ENCODE peak calls at places on chromosomes 16 and 17, in five cellular contexts. H is HCT116, V is thoracic aorta, W is cardiac fibroblast, U is tibial nerve. D is an unnamed sample.

GRCh38 chr16:20910781-20911321 is 10.3 kb downstream of the LYRM1 start:
- DNase-seq in H (peak), V (no peak), W (peak), U (no peak), D (no peak)

GRCh38 chr17:53127331-53127730 is 695.4 kb upstream of the KIF2B start:
- DNase-seq in H (no peak), V (no peak), W (no peak), U (no peak), D (no peak)

GRCh38 chr17:12422632-12423031 is 243.1 kb upstream of the MYOCD start:
- DNase-seq in H (no peak), V (no peak), W (no peak), U (no peak), D (no peak)

GRCh38 chr16:68453816-68454215 is 5.5 kb upstream of the SMPD3 start:
- DNase-seq in H (no peak), V (no peak), W (no peak), U (no peak), D (no peak)

GRCh38 chr17:72558971-72559476 is 438.2 kb downstream of the SOX9 start:
- DNase-seq in H (no peak), V (no peak), W (no peak), U (no peak), D (no peak)

GRCh38 chr16:56673916-56674315 is 4.3 kb downstream of the MT1H start:
- DNase-seq in H (no peak), V (no peak), W (peak), U (no peak), D (peak)

GRCh38 chr17:60766778-60767190 is 89.1 kb downstream of the BCAS3 start:
- DNase-seq in H (no peak), V (no peak), W (no peak), U (no peak), D (no peak)

GRCh38 chr17:57606111-57606875 is 138.8 kb downstream of the CCDC182 start:
- DNase-seq in H (no peak), V (no peak), W (no peak), U (no peak), D (no peak)

GRCh38 chr17:28716740-28717577 is 709 bp downstream of the RAB34 start:
- DNase-seq in H (no peak), V (no peak), W (peak), U (no peak), D (no peak)

GRCh38 chr16:78430281-78430680 is 330.8 kb downstream of the WWOX start:
- DNase-seq in H (no peak), V (no peak), W (no peak), U (no peak), D (no peak)

GRCh38 chr16:55955845-55956244 is 80.7 kb upstream of the CES5A start:
- DNase-seq in H (no peak), V (no peak), W (no peak), U (no peak), D (no peak)

GRCh38 chr17:79803997-79804855 is 7.3 kb upstream of the CBX8 start:
- DNase-seq in H (no peak), V (no peak), W (no peak), U (no peak), D (no peak)

GRCh38 chr17:74852237-74853047 is 7.2 kb downstream of the GRIN2C start:
- DNase-seq in H (peak), V (no peak), W (no peak), U (no peak), D (peak)

GRCh38 chr17:53570731-53571130 is 252.0 kb upstream of the KIF2B start:
- DNase-seq in H (no peak), V (no peak), W (no peak), U (no peak), D (no peak)

GRCh38 chr17:13004336-13004735 is 13.5 kb downstream of the ELAC2 start:
- DNase-seq in H (no peak), V (no peak), W (no peak), U (no peak), D (no peak)

GRCh38 chr16:85204242-85205010 is 92.2 kb upstream of the CIBAR2 start:
- DNase-seq in H (no peak), V (no peak), W (peak), U (no peak), D (no peak)

GRCh38 chr17:64269687-64270649 is 6.9 kb upstream of the TEX2 start:
- DNase-seq in H (no peak), V (no peak), W (no peak), U (no peak), D (no peak)

GRCh38 chr17:19345486-19346350 is 16.8 kb downstream of the B9D1 start:
- DNase-seq in H (no peak), V (no peak), W (no peak), U (no peak), D (no peak)

GRCh38 chr17:80437532-80437931 is 22.6 kb downstream of the ENDOV start:
- DNase-seq in H (no peak), V (no peak), W (no peak), U (no peak), D (no peak)

GRCh38 chr16:23781176-23781575 is 26.4 kb downstream of the CHP2 start:
- DNase-seq in H (no peak), V (no peak), W (no peak), U (no peak), D (no peak)

GRCh38 chr17:60601443-60602384 is 1.7 kb downstream of the PPM1D start:
- DNase-seq in H (peak), V (no peak), W (peak), U (no peak), D (peak)

GRCh38 chr16:69720822-69721430 is 5.4 kb downstream of the NQO1 start:
- DNase-seq in H (no peak), V (no peak), W (no peak), U (no peak), D (no peak)

GRCh38 chr16:82061861-82062525 is 26.9 kb downstream of the HSD17B2 start:
- DNase-seq in H (peak), V (no peak), W (peak), U (no peak), D (no peak)

GRCh38 chr17:35784895-35785294 is 10.5 kb downstream of the MMP28 start:
- DNase-seq in H (no peak), V (no peak), W (no peak), U (no peak), D (no peak)

GRCh38 chr17:81959362-81960129 is 1.4 kb downstream of the NOTUM start:
- DNase-seq in H (no peak), V (no peak), W (peak), U (peak), D (peak)

GRCh38 chr16:6023449-6023848 is 925.9 kb upstream of the EEF2KMT start:
- DNase-seq in H (no peak), V (no peak), W (no peak), U (no peak), D (no peak)

GRCh38 chr17:351875-352420 is 659 bp downstream of the RPH3AL start:
- DNase-seq in H (no peak), V (no peak), W (no peak), U (no peak), D (no peak)

GRCh38 chr16:8675183-8676159 is 1.1 kb downstream of the ABAT start:
- DNase-seq in H (no peak), V (no peak), W (no peak), U (no peak), D (no peak)

GRCh38 chr16:53901396-53901795 is 197.4 kb downstream of the FTO start:
- DNase-seq in H (no peak), V (no peak), W (no peak), U (no peak), D (no peak)

GRCh38 chr17:81851423-81851822 is 8.9 kb downstream of the P4HB start:
- DNase-seq in H (no peak), V (no peak), W (no peak), U (no peak), D (no peak)

GRCh38 chr17:17494499-17495447 is 1.4 kb downstream of the RASD1 start:
- DNase-seq in H (no peak), V (no peak), W (peak), U (no peak), D (no peak)

GRCh38 chr16:4733747-4734062 is 366 bp downstream of the ANKS3 start:
- DNase-seq in H (no peak), V (no peak), W (no peak), U (no peak), D (peak)

GRCh38 chr16:53087101-53087500 is 32.3 kb downstream of the CHD9 start:
- DNase-seq in H (no peak), V (no peak), W (peak), U (no peak), D (no peak)

GRCh38 chr16:48622456-48623303 is 12.7 kb upstream of the N4BP1 start:
- DNase-seq in H (no peak), V (no peak), W (no peak), U (no peak), D (no peak)

GRCh38 chr16:70159355-70160348 is 13.9 kb upstream of the CLEC18C start:
- DNase-seq in H (no peak), V (no peak), W (no peak), U (no peak), D (peak)

GRCh38 chr17:34581446-34582184 is 2.2 kb downstream of the TMEM132E start:
- DNase-seq in H (no peak), V (no peak), W (no peak), U (no peak), D (no peak)

GRCh38 chr17:34579017-34579946 is at the start of gene TMEM132E:
- DNase-seq in H (no peak), V (peak), W (peak), U (no peak), D (no peak)

GRCh38 chr17:34578656-34579016 is 746 bp upstream of the TMEM132E start:
- DNase-seq in H (no peak), V (no peak), W (no peak), U (no peak), D (no peak)

GRCh38 chr17:34580685-34581445 is 1.5 kb downstream of the TMEM132E start:
- DNase-seq in H (no peak), V (no peak), W (no peak), U (no peak), D (no peak)

DNA sequence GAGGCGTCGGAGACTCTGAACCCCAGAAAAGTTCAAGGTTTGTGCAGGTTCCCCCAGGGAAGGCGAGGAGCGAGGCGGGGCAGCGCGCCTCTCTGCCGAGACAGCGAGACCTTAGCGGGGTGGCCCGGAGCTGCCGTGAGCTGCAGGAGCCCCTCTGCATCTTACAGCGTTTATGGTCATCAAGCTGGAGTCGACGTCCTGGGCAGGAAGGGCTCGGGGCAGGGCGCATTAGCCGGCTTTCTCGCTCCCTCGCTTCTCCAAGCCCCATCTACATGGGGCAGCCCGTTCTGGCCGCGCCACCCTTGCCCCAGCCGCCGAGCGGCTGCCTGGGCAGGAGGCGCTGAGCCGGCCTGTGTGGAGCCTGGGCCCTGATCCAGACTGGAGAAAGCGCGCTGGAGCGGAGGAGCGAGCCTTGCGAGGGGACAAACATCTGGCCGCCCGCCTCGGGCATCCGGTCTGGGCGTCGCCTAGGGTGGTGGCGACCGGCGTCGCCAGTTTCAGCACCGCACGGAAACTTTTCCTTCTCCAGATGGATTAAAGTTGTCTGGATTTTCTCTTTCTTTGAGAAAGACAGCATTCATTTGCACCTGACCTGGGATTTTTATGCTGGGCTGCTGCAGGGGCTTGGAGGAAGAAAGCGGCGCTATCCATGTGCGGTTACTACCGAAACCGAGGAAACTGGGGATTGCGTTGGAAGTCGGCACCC is 750 bp downstream of the TMEM132E start:
- DNase-seq in H (no peak), V (no peak), W (peak), U (no peak), D (no peak)
- H3K4me3 ChIP-seq in H (no peak), V (peak), W (no peak), U (peak), D (peak)

DNA sequence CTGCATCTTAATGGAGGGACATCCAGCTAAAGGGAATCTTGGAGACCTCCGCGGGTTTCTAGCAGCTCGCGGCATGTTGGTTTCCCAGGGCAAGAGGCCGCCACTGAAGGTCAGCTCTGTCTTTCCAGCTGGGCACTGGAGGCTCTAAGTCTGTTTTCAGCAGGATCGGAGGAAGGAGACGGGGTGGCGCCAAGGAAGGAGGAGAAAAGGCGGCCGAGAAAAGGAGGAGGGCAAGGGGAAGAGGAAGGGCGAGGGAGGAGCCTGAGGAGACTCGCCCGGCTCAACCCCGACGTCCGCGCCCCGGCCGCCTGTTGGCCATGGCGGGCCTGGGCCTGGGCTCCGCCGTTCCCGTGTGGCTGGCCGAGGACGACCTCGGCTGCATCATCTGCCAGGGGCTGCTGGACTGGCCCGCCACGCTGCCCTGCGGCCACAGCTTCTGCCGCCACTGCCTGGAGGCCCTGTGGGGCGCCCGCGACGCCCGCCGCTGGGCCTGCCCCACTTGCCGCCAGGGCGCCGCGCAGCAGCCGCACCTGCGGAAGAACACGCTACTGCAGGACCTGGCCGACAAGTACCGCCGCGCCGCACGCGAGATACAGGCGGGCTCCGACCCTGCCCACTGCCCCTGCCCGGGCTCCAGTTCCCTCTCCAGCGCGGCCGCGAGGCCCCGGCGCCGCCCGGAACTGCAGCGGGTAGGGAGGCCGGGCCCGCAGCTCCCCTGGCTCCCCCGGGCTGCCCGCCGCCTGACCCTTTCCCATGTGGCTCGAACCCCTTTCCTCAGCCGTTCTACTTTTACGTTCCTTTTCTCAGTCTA is at the start of gene RNF135:
- DNase-seq in H (peak), V (peak), W (peak), U (peak), D (peak)
- TF ChIP-seq CTCF in H (peak), V (peak), W (peak), U (peak), D (no peak)

GRCh38 chr17:4248504-4249277 is 15.1 kb downstream of the ANKFY1 start:
- DNase-seq in H (no peak), V (no peak), W (no peak), U (no peak), D (no peak)
- H3K4me3 ChIP-seq in H (no peak), V (peak), W (no peak), U (no peak), D (no peak)

GRCh38 chr17:40555296-40556190 is 9.7 kb downstream of the CCR7 start:
- DNase-seq in H (no peak), V (no peak), W (no peak), U (no peak), D (no peak)

GRCh38 chr17:40553694-40554534 is 11.4 kb downstream of the CCR7 start:
- DNase-seq in H (no peak), V (no peak), W (peak), U (peak), D (no peak)

GRCh38 chr17:40552806-40553693 is 12.2 kb downstream of the CCR7 start:
- DNase-seq in H (no peak), V (no peak), W (peak), U (no peak), D (no peak)

GRCh38 chr17:40556198-40556661 is 9.0 kb downstream of the CCR7 start:
- DNase-seq in H (no peak), V (no peak), W (no peak), U (no peak), D (no peak)

DNA sequence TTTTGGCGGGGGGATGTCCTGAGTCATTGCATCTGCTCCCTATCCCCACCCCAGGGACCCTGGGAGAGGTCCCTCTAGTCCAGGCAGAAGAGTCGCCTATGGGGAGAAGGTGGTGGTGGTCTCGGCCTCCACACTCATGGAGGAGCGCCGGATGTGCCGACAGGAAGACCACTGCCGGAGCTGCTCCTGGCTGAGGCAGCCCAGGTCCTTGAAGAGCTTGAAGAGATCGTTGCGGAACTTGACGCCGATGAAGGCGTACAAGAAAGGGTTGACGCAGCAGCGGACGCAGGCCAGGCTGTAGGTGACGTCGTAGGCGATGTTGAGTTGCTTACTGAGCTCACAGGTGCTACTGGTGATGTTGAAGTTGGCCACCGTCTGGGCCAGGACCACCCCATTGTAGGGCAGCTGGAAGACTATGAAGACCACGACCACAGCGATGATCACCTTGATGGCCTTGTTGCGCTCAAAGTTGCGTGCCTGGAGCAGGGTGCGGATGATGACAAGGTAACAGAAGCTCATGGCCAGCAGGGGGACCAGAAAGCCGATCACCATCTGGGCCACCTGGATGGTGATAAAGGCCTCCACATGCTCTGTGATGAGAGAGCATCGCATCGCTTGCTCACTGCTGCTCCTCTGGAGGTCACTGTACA is 10.5 kb downstream of the CCR7 start:
- DNase-seq in H (no peak), V (no peak), W (no peak), U (no peak), D (no peak)
- TF ChIP-seq CTCF in H (peak), V (no peak), W (no peak), U (no peak), D (no peak)

GRCh38 chr16:80007216-80007615 is 406.7 kb upstream of the MAF start:
- DNase-seq in H (no peak), V (no peak), W (no peak), U (no peak), D (no peak)

GRCh38 chr16:80009971-80010659 is 409.6 kb upstream of the MAF start:
- DNase-seq in H (no peak), V (no peak), W (no peak), U (no peak), D (no peak)

GRCh38 chr16:80008857-80009256 is 408.3 kb upstream of the MAF start:
- DNase-seq in H (no peak), V (no peak), W (no peak), U (no peak), D (no peak)

GRCh38 chr16:80004113-80004512 is 403.6 kb upstream of the MAF start:
- DNase-seq in H (no peak), V (no peak), W (no peak), U (no peak), D (no peak)

DNA sequence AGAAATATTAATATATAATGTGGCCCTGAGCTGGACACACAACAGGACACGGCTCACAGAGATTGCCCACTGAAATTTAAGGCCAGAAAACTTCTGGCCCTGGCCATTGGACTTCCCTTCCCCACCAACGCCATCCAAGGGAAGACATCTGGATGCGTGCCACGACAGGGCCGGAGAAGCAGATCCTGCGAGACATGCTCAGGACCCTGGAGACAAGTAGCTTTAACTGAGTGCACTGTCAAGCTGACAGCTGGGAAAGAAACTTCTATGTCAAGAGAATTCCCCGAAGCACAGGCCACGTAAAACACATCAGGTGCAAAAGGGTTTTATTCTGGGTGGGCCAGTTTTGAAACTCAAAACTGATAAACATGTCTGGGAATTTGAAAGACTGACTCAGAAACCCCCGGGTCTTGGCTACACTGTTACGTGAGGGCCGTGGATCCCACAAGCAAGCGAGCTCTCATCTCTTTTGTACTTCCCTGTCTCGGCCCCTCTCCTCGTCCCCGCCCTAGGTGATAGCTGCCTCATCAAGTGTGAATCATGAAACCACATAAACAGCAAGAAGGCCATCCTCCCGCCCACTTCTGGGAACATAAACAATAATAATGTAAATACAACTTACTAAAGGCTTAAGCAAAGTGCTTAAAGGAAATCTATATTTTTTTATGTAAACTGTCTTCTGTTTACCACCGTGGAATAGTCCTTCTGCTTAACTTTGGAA is 405.8 kb upstream of the MAF start:
- DNase-seq in H (no peak), V (no peak), W (peak), U (no peak), D (no peak)
- H3K4me3 ChIP-seq in H (no peak), V (no peak), W (no peak), U (no peak), D (no peak)